ENCODE peak calls at places on chromosome 11, in eight cellular contexts. J is lung, S is lower leg skin, X is choroid plexus epithelial cell, O is endothelial cell of umbilical vein, Q is GM06990, A is neural crest cell, Z is fibroblast of villous mesenchyme. B is an unnamed sample.

GRCh38 chr11:44326615-44327475 is 16.9 kb upstream of the ALX4 start:
- DNase-seq in Q (no peak), O (no peak), X (no peak), Z (no peak), J (no peak), A (no peak), S (no peak), B (no peak)

GRCh38 chr11:1983601-1983961 is 14.1 kb downstream of the H19 start:
- DNase-seq in Z (no peak), S (no peak), X (no peak), Q (no peak), O (no peak), J (no peak), A (no peak), B (no peak)

GRCh38 chr11:100396281-100396680 is 290.8 kb upstream of the ARHGAP42 start:
- DNase-seq in A (no peak), X (no peak), J (no peak), Q (no peak), Z (peak), O (no peak), S (no peak), B (no peak)

GRCh38 chr11:102513869-102514268 is 16.7 kb downstream of the MMP7 start:
- DNase-seq in A (no peak), Q (no peak), S (peak), Z (peak), X (peak), J (peak), O (no peak), B (no peak)

GRCh38 chr11:33633251-33634003 is 67.2 kb downstream of the C11orf91 start:
- DNase-seq in A (no peak), S (no peak), Q (no peak), J (no peak), O (no peak), Z (peak), X (peak), B (no peak)

GRCh38 chr11:107370390-107370789 is 87.2 kb downstream of the CWF19L2 start:
- DNase-seq in X (peak), J (no peak), A (no peak), O (peak), Q (no peak), Z (peak), S (no peak), B (no peak)

GRCh38 chr11:67269401-67270255 is 3.4 kb downstream of the GRK2 start:
- DNase-seq in A (no peak), X (no peak), Z (no peak), Q (no peak), J (no peak), S (no peak), O (peak), B (peak)

GRCh38 chr11:105447936-105448702 is 161.8 kb upstream of the GRIA4 start:
- DNase-seq in X (no peak), O (no peak), S (no peak), A (no peak), Q (no peak), Z (no peak), J (no peak), B (no peak)

GRCh38 chr11:108788565-108789199 is 123.8 kb downstream of the DDX10 start:
- DNase-seq in A (no peak), X (peak), S (no peak), J (no peak), Z (peak), Q (peak), O (peak), B (no peak)

GRCh38 chr11:103536335-103536722 is 427.1 kb downstream of the DYNC2H1 start:
- DNase-seq in S (no peak), O (no peak), Q (no peak), A (no peak), J (no peak), X (no peak), Z (no peak), B (no peak)
- TF ChIP-seq CTCF in S (no peak), O (no peak), Q (no peak), A (no peak), J (no peak), X (no peak), Z (no peak), B (no peak)

DNA sequence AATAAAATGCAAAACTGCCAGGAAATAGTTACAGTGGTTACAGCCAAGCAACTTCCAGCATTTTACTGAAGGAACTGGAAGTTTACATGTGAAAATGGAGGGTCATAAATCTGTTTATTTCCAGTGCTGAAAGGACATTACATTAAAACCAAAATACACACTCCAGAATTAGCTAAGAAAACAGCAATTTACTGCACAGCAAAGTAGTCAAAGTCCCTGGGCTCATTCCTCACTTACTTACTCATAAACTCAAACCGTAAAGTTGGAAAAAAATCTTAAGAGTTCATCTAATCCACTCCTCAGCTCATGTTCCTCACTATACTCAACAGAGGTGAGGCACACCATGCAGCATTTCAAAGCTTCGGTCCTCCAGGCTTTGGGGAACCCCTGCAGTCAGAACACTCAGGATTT is 17.4 kb downstream of the CTSC start:
- DNase-seq in O (peak), A (no peak), X (peak), Z (peak), J (no peak), S (no peak), Q (no peak), B (no peak)
- TF ChIP-seq CTCF in O (no peak), A (no peak), X (no peak), Z (no peak), J (no peak), S (no peak), Q (no peak), B (no peak)

GRCh38 chr11:16603245-16603644 is 135.2 kb upstream of the C11orf58 start:
- DNase-seq in O (no peak), A (no peak), X (no peak), J (no peak), Z (no peak), Q (no peak), S (no peak), B (no peak)
- TF ChIP-seq CTCF in O (no peak), A (peak), X (no peak), J (no peak), Z (no peak), Q (no peak), S (no peak), B (no peak)

GRCh38 chr11:79054636-79055035 is 386.2 kb downstream of the TENM4 start:
- DNase-seq in A (no peak), X (peak), Q (no peak), J (no peak), Z (no peak), S (no peak), O (no peak), B (no peak)

GRCh38 chr11:79049627-79050238 is 391.1 kb downstream of the TENM4 start:
- DNase-seq in Q (no peak), Z (no peak), X (no peak), J (no peak), A (no peak), S (no peak), O (no peak), B (no peak)

GRCh38 chr11:79055866-79056632 is 384.8 kb downstream of the TENM4 start:
- DNase-seq in J (no peak), Q (no peak), X (peak), S (no peak), O (no peak), A (no peak), Z (peak), B (no peak)

GRCh38 chr11:79050784-79051183 is 390.0 kb downstream of the TENM4 start:
- DNase-seq in O (no peak), A (no peak), Z (no peak), S (no peak), J (no peak), Q (no peak), X (no peak), B (no peak)

GRCh38 chr11:79052539-79052938 is 388.3 kb downstream of the TENM4 start:
- DNase-seq in X (peak), S (no peak), Z (no peak), A (no peak), Q (no peak), J (no peak), O (peak), B (no peak)
- TF ChIP-seq CTCF in X (peak), S (no peak), Z (no peak), A (peak), Q (peak), J (no peak), O (peak), B (no peak)

DNA sequence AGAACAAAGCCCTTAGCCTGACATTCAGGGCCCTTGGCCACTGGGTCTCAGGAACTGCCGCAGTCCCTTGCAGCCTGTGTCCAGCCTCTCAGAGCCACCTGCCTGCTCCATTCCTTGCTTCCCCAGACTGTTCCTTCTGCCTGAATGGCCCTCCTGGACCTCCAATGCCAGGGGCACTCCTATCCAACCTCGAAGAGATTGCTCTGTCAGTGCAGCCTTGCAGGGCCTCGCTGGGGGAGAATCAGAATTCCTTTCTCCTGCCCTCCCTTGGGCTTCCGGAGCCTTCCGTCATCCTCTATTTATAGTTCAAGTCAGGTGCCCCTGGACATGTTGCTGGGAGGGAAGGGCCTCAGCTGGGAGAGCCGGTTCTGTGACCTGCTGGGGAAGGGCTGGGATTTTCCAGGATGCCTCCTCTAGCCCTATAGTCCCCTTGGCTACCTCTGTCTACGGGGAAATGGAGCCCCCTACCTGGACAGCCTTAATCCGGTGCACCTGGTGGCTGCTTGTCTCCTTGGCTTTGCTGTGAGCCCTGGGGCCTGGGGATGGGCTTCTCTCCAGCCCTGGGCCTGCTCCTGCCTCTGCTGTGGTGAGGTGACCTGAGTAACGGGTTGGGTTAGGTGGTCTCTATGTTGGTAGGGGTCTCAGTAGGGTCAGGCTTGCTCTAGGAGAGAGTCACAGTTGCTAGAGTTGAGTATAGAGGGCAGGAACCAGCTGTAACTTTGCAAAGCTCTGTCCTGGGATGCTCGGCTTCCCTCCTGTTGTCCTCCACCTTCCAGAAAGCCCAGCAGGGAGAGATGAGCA is 45.9 kb upstream of the SYT7 start:
- DNase-seq in J (peak), A (no peak), O (no peak), S (peak), Z (no peak), X (peak), Q (no peak), B (no peak)
- TF ChIP-seq CTCF in J (no peak), A (no peak), O (no peak), S (no peak), Z (no peak), X (no peak), Q (no peak), B (no peak)